ENCODE peak calls at places on chromosome 12, in five cellular contexts. N is dermis microvascular lymphatic vessel endothelial cell, W is fibroblast of lung, F is NCI-H1092 treated with DMSO at 0.1 percent for 48 hours, B is ELF-1. G is an unnamed sample.

GRCh38 chr12:49055978-49056754 is 4.4 kb downstream of the KMT2D start:
- DNase-seq in N (peak; percentile 89), W (peak; percentile 77), F (no peak), B (peak; percentile 65), G (peak; percentile 70)

GRCh38 chr12:78725951-78726550 is 138.5 kb upstream of the SYT1 start:
- DNase-seq in N (no peak), W (no peak), F (peak; percentile 20), B (no peak), G (no peak)

GRCh38 chr12:91225316-91225715 is 42.7 kb upstream of the DCN start:
- DNase-seq in N (no peak), W (peak; percentile 59), F (no peak), B (no peak), G (no peak)

GRCh38 chr12:84128117-84128991 is 784.2 kb downstream of the SLC6A15 start:
- DNase-seq in N (no peak), W (no peak), F (no peak), B (no peak), G (no peak)

GRCh38 chr12:12070674-12071661 is at the start of gene BCL2L14:
- DNase-seq in N (no peak), W (no peak), F (no peak), B (no peak), G (peak; percentile 26)

GRCh38 chr12:4539167-4539870 is 629 bp downstream of the RAD51AP1 start:
- DNase-seq in N (peak; percentile 4), W (no peak), F (no peak), B (no peak), G (no peak)

GRCh38 chr12:111850526-111850925 is 8.5 kb downstream of the MAPKAPK5 start:
- DNase-seq in N (peak; percentile 45), W (no peak), F (no peak), B (no peak), G (no peak)

GRCh38 chr12:47024463-47024862 is 55.0 kb upstream of the PCED1B start:
- DNase-seq in N (no peak), W (no peak), F (no peak), B (no peak), G (no peak)

GRCh38 chr12:5073838-5074237 is 30.2 kb downstream of the KCNA5 start:
- DNase-seq in N (no peak), W (peak; percentile 31), F (no peak), B (no peak), G (no peak)

GRCh38 chr12:120640840-120641833 is 711 bp downstream of the CABP1 start:
- DNase-seq in N (peak; percentile 60), W (peak; percentile 39), F (no peak), B (peak; percentile 84), G (peak; percentile 26)

GRCh38 chr12:62891805-62892549 is 43.0 kb downstream of the PPM1H start:
- DNase-seq in N (no peak), W (no peak), F (no peak), B (no peak), G (no peak)

GRCh38 chr12:110932048-110932447 is 11.7 kb upstream of the MYL2 start:
- DNase-seq in N (peak; percentile 12), W (no peak), F (no peak), B (peak; percentile 31), G (no peak)

GRCh38 chr12:64051057-64051456 is 171.0 kb downstream of the KICS2 start:
- DNase-seq in N (no peak), W (no peak), F (no peak), B (no peak), G (no peak)

GRCh38 chr12:129903956-129904769 is at the start of gene TMEM132D:
- DNase-seq in N (no peak), W (no peak), F (peak; percentile 8), B (peak; percentile 47), G (no peak)

GRCh38 chr12:2301531-2302461 is 249.0 kb downstream of the CACNA1C start:
- DNase-seq in N (no peak), W (peak; percentile 49), F (no peak), B (no peak), G (no peak)

GRCh38 chr12:69027411-69027811 is 94.4 kb upstream of the CPM start:
- DNase-seq in N (peak; percentile 31), W (peak; percentile 9), F (no peak), B (no peak), G (no peak)

GRCh38 chr12:114405449-114406271 is at the start of gene TBX5:
- DNase-seq in N (no peak), W (peak; percentile 97), F (peak; percentile 38), B (peak; percentile 62), G (no peak)